ENCODE peak calls at places on chromosome 9, in six cellular contexts. T, I, L, Z, Y and G are unnamed samples.

GRCh38 chr9:78215706-78216105 is 20.2 kb upstream of the CEP78 start:
- DNase-seq in T (no peak), I (no peak), L (peak; percentile 26), Z (no peak), Y (no peak), G (no peak)

GRCh38 chr9:81456431-81456970 is 232.8 kb downstream of the TLE1 start:
- DNase-seq in T (no peak), I (no peak), L (no peak), Z (no peak), Y (no peak), G (peak; percentile 77)

GRCh38 chr9:86413966-86414880 is 60.0 kb upstream of the TUT7 start:
- DNase-seq in T (peak; percentile 49), I (no peak), L (peak; percentile 25), Z (no peak), Y (no peak), G (peak; percentile 29)

GRCh38 chr9:77440057-77440456 is 208.1 kb downstream of the GNA14 start:
- DNase-seq in T (no peak), I (no peak), L (no peak), Z (peak; percentile 61), Y (no peak), G (no peak)

GRCh38 chr9:16367605-16368424 is 502.7 kb downstream of the BNC2 start:
- DNase-seq in T (no peak), I (no peak), L (peak; percentile 88), Z (no peak), Y (no peak), G (no peak)

GRCh38 chr9:99103505-99103904 is 1.4 kb upstream of the TGFBR1 start:
- DNase-seq in T (no peak), I (no peak), L (peak; percentile 26), Z (no peak), Y (no peak), G (no peak)

GRCh38 chr9:72428329-72428728 is 63.3 kb upstream of the ZFAND5 start:
- DNase-seq in T (no peak), I (no peak), L (no peak), Z (no peak), Y (no peak), G (no peak)

GRCh38 chr9:121354770-121355169 is 15.3 kb downstream of the STOM start:
- DNase-seq in T (no peak), I (no peak), L (no peak), Z (no peak), Y (no peak), G (no peak)

GRCh38 chr9:125747765-125748510 is 765 bp downstream of the PBX3 start:
- DNase-seq in T (no peak), I (no peak), L (peak; percentile 17), Z (peak; percentile 38), Y (peak; percentile 10), G (no peak)

GRCh38 chr9:80378669-80379293 is 807.0 kb downstream of the TLE4 start:
- DNase-seq in T (no peak), I (no peak), L (peak; percentile 90), Z (no peak), Y (no peak), G (no peak)

GRCh38 chr9:77016111-77016525 is 3.3 kb upstream of the FOXB2 start:
- DNase-seq in T (no peak), I (no peak), L (no peak), Z (no peak), Y (no peak), G (no peak)

GRCh38 chr9:136902259-136902821 is 16.0 kb downstream of the TRAF2 start:
- DNase-seq in T (no peak), I (peak; percentile 84), L (peak; percentile 80), Z (peak; percentile 57), Y (peak; percentile 85), G (no peak)

GRCh38 chr9:71213633-71214032 is 92.2 kb upstream of the TRPM3 start:
- DNase-seq in T (no peak), I (no peak), L (peak; percentile 4), Z (no peak), Y (no peak), G (no peak)

GRCh38 chr9:129981180-129981907 is 61.6 kb downstream of the FNBP1 start:
- DNase-seq in T (no peak), I (no peak), L (no peak), Z (peak; percentile 46), Y (no peak), G (no peak)

GRCh38 chr9:99055384-99055783 is 49.5 kb upstream of the TGFBR1 start:
- DNase-seq in T (no peak), I (no peak), L (peak; percentile 74), Z (no peak), Y (no peak), G (no peak)